ENCODE peak calls at places on chromosomes 13 and 19, in seven cellular contexts. O, H, D, T, F, B and G are unnamed samples.

GRCh38 chr13:54611400-54611799 is 1582.8 kb downstream of the OLFM4 start:
- DNase-seq in O (no peak), H (no peak), D (no peak), T (no peak), F (no peak), B (no peak), G (no peak)

GRCh38 chr19:28920269-28921066 is 292.5 kb downstream of the UQCRFS1 start:
- DNase-seq in O (no peak), H (no peak), D (no peak), T (no peak), F (peak), B (no peak), G (no peak)

GRCh38 chr13:75713852-75714251 is 77.7 kb downstream of the LMO7 start:
- DNase-seq in O (no peak), H (no peak), D (no peak), T (no peak), F (no peak), B (no peak), G (no peak)

GRCh38 chr19:19259741-19260140 is 13.4 kb downstream of the TM6SF2 start:
- DNase-seq in O (no peak), H (no peak), D (peak), T (peak), F (no peak), B (no peak), G (peak)

GRCh38 chr19:5851302-5851701 is at the start of gene FUT3:
- DNase-seq in O (no peak), H (no peak), D (no peak), T (no peak), F (no peak), B (no peak), G (no peak)

GRCh38 chr13:26749285-26749684 is 11.3 kb downstream of the GPR12 start:
- DNase-seq in O (no peak), H (no peak), D (no peak), T (no peak), F (no peak), B (no peak), G (no peak)

GRCh38 chr13:97459215-97459772 is 25.3 kb downstream of the RAP2A start:
- DNase-seq in O (no peak), H (no peak), D (no peak), T (no peak), F (no peak), B (no peak), G (no peak)

GRCh38 chr19:34985249-34986022 is 14.7 kb upstream of the GRAMD1A start:
- DNase-seq in O (no peak), H (no peak), D (no peak), T (peak), F (no peak), B (peak), G (no peak)

GRCh38 chr19:18194554-18195238 is 1.7 kb downstream of the MPV17L2 start:
- DNase-seq in O (no peak), H (peak), D (peak), T (no peak), F (no peak), B (peak), G (peak)

GRCh38 chr13:45422731-45423130 is 4.6 kb upstream of the SLC25A30 start:
- DNase-seq in O (no peak), H (no peak), D (no peak), T (no peak), F (peak), B (no peak), G (no peak)